ENCODE peak calls at places on chromosomes 11 and 22, in seven cellular contexts. F is neural crest cell, Q is fibroblast of the aortic adventitia, D is A549, C is GM12865, N is amniotic epithelial cell, Z is NCI-H460. B is an unnamed sample.

GRCh38 chr22:24588370-24588755 is 4.5 kb downstream of the LRRC75B start:
- DNase-seq in F (no peak), Q (no peak), D (no peak), C (no peak), N (no peak), Z (no peak), B (no peak)

GRCh38 chr22:36304429-36304828 is 51.5 kb downstream of the APOL1 start:
- DNase-seq in F (no peak), Q (no peak), D (no peak), C (no peak), N (peak), Z (no peak), B (peak)

GRCh38 chr11:96337541-96338530 is 5.2 kb downstream of the MAML2 start:
- DNase-seq in F (no peak), Q (peak), D (no peak), C (peak), N (peak), Z (no peak), B (peak)

GRCh38 chr11:96154802-96155520 is 188.0 kb downstream of the MAML2 start:
- DNase-seq in F (no peak), Q (peak), D (peak), C (no peak), N (peak), Z (no peak), B (peak)

GRCh38 chr11:3669128-3669527 is 2.1 kb downstream of the CHRNA10 start:
- DNase-seq in F (no peak), Q (no peak), D (no peak), C (no peak), N (no peak), Z (no peak), B (no peak)

GRCh38 chr22:38271927-38272372 is 860 bp downstream of the TMEM184B start:
- DNase-seq in F (no peak), Q (no peak), D (no peak), C (no peak), N (no peak), Z (no peak), B (no peak)

GRCh38 chr11:121575250-121575962 is 122.6 kb upstream of the SORL1-AS1 start:
- DNase-seq in F (no peak), Q (no peak), D (no peak), C (peak), N (peak), Z (no peak), B (peak)

GRCh38 chr11:30585067-30585891 is 874 bp downstream of the MPPED2 start:
- DNase-seq in F (peak), Q (no peak), D (no peak), C (no peak), N (peak), Z (no peak), B (no peak)

GRCh38 chr11:121451178-121451981 is 734 bp upstream of the SORL1 start:
- DNase-seq in F (no peak), Q (no peak), D (no peak), C (peak), N (no peak), Z (no peak), B (no peak)

B was measured in iris pigment epithelial cell.